ENCODE peak calls at places on chromosomes 2 and 18, in nine cellular contexts. R is H1, X is stomach, D is transverse colon, C is testis, S is DND-41, H is psoas muscle, P is neural progenitor cell, Z is IMR-90. E is an unnamed sample. For H3K4me1, the result is how much of the 10 kb centered on the place peaks cover.

GRCh38 chr18:22470141-22470510 is 52.4 kb upstream of the CTAGE1 start:
- DNase-seq in R (no peak), X (no peak), D (no peak), C (no peak), S (no peak), H (no peak), P (no peak), Z (peak), E (no peak)

GRCh38 chr18:8982416-8983183 is 119.9 kb upstream of the NDUFV2 start:
- DNase-seq in R (no peak), X (peak), D (peak), C (peak), S (peak), H (no peak), P (peak), Z (peak), E (no peak)

GRCh38 chr2:181431674-181432073 is 25.5 kb upstream of the ITGA4 start:
- DNase-seq in R (no peak), X (no peak), D (no peak), C (no peak), S (no peak), H (no peak), P (no peak), Z (no peak), E (no peak)

GRCh38 chr18:3885209-3885792 is 435.3 kb downstream of the TGIF1 start:
- DNase-seq in R (no peak), X (no peak), D (no peak), C (no peak), S (no peak), H (no peak), P (peak), Z (no peak), E (no peak)

GRCh38 chr2:55604027-55604565 is 13.3 kb downstream of the PPP4R3B start:
- DNase-seq in R (no peak), X (no peak), D (no peak), C (no peak), S (no peak), H (no peak), P (no peak), Z (peak), E (no peak)

GRCh38 chr2:204825054-204825453 is 279.8 kb downstream of the PARD3B start:
- DNase-seq in R (no peak), X (no peak), D (no peak), C (no peak), S (no peak), H (no peak), P (no peak), Z (peak), E (no peak)

GRCh38 chr2:21404827-21405625 is 281.3 kb downstream of the TDRD15 start:
- DNase-seq in R (no peak), X (no peak), D (no peak), C (no peak), S (no peak), H (no peak), P (no peak), Z (peak), E (no peak)

GRCh38 chr2:31231571-31232287 is 2.2 kb upstream of the EHD3 start:
- DNase-seq in R (no peak), X (no peak), D (no peak), C (no peak), S (no peak), H (no peak), P (no peak), Z (no peak), E (no peak)

GRCh38 chr2:4995466-4995865 is 696.7 kb upstream of the SOX11 start:
- DNase-seq in R (no peak), X (no peak), D (no peak), C (no peak), S (no peak), H (no peak), P (peak), Z (no peak), E (no peak)

GRCh38 chr2:181944914-181945291 is 40.8 kb upstream of the PPP1R1C start:
- DNase-seq in R (no peak), X (no peak), D (no peak), C (no peak), S (no peak), H (no peak), P (no peak), Z (no peak), E (no peak)

GRCh38 chr18:48896875-48897511 is 53.8 kb downstream of the SMAD7 start:
- DNase-seq in R (peak), X (peak), D (peak), C (peak), S (no peak), H (peak), P (peak), Z (peak), E (no peak)

GRCh38 chr2:179861777-179862117 is 335 bp upstream of the ZNF385B start:
- DNase-seq in R (no peak), X (no peak), D (no peak), C (no peak), S (no peak), H (peak), P (peak), Z (peak), E (no peak)

GRCh38 chr2:50726186-50726585 is 305.7 kb downstream of the NRXN1 start:
- DNase-seq in R (no peak), X (no peak), D (no peak), C (no peak), S (no peak), H (no peak), P (no peak), Z (no peak), E (no peak)

GRCh38 chr18:34726286-34727004 is 16.3 kb downstream of the DTNA start:
- DNase-seq in R (no peak), X (no peak), D (no peak), C (no peak), S (no peak), H (no peak), P (no peak), Z (no peak), E (no peak)

GRCh38 chr2:181770145-181770544 is 89.8 kb upstream of the NEUROD1 start:
- DNase-seq in R (no peak), X (no peak), D (no peak), C (no peak), S (no peak), H (no peak), P (no peak), Z (no peak), E (no peak)

GRCh38 chr18:49668583-49669290 is 106.9 kb downstream of the LIPG start:
- DNase-seq in R (no peak), X (no peak), D (peak), C (peak), S (no peak), H (no peak), P (peak), Z (no peak), E (no peak)

GRCh38 chr2:237614151-237614720 is 13.2 kb upstream of the LRRFIP1 start:
- DNase-seq in R (no peak), X (no peak), D (no peak), C (no peak), S (no peak), H (no peak), P (peak), Z (peak), E (no peak)

GRCh38 chr18:9436176-9436575 is 39.1 kb upstream of the RALBP1 start:
- DNase-seq in R (no peak), X (no peak), D (no peak), C (no peak), S (no peak), H (no peak), P (peak), Z (no peak), E (no peak)

GRCh38 chr2:219433666-219434467 is 776 bp upstream of the SPEG start:
- DNase-seq in R (peak), X (no peak), D (peak), C (no peak), S (peak), H (peak), P (peak), Z (peak), E (no peak)

DNA sequence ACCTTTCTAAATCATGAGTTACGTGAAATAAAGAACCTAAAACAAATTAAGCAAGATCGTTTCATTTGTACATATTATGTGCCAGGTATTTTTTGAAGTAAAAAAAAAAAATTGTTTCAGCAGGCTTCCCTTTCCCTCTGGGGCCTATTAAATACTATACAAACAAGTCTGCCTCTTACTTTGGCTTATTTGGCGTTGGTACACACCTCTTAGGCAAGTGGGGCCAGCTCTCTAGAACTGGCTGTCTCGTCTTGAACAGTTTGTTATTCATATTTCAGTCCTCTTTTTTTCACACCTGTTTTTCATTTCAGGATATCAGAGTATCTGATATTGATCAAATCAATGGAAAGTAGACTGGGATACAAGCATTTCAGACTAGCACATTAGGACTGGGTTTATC is 27.4 kb upstream of the PPP3R1 start:
- DNase-seq in R (no peak), X (no peak), D (no peak), C (no peak), S (no peak), H (no peak), P (no peak), Z (no peak), E (no peak)
- H3K4me1 ChIP-seq in R (under half), X (under half), D (under half), C (under half), S (under half), H (under half), P (under half), Z (under half), E (under half)

GRCh38 chr2:101982630-101983029 is 9.1 kb upstream of the IL1R2 start:
- DNase-seq in R (no peak), X (no peak), D (no peak), C (no peak), S (no peak), H (no peak), P (no peak), Z (no peak), E (no peak)
- H3K4me1 ChIP-seq in R (under half), X (under half), D (under half), C (under half), S (under half), H (under half), P (under half), Z (under half), E (under half)

DNA sequence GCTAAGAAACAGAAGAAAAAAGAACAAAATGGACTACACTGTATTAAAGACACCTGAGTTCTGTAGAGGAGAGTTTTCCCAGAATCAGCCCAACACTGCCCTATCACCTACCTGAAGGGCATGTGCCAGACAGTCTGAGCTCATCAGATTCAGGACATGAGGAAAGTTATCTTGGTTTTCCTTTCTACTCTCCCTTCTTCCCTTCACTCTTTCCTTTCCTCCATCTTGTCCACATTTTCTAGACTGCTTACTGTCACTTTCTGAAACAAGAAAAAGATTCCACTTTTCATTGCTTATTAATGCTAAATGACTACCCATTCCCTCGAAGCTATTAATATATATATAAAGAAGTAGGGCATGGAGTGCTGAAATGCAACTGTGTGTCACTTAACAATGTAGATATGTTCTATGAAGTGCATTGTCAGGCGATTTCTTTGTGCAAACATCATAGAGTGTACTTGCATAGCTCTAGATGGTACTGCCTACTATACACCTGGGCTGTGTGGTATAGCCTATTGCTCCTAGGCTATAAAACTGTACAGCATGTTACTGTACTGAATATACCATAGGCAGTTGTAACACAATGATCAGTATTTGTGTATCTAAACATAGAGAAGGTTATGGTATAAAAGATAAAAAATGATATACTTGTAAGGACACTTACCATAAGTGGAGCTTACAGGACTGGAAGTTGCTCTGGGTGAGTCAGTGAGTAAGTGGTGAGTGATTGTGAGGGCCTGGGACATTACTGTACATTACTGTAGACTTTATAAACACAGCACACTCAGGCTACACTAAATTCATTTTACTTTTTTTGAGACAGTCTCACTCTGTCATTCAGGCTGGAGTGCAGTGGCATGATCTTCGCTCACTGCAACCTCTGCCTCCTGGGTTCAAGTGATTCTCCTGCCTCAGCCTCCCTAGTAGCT is 145.5 kb upstream of the ITGA6 start:
- DNase-seq in R (no peak), X (no peak), D (no peak), C (no peak), S (no peak), H (no peak), P (no peak), Z (peak), E (no peak)
- H3K4me1 ChIP-seq in R (under half), X (under half), D (under half), C (under half), S (under half), H (under half), P (under half), Z (under half), E (under half)

DNA sequence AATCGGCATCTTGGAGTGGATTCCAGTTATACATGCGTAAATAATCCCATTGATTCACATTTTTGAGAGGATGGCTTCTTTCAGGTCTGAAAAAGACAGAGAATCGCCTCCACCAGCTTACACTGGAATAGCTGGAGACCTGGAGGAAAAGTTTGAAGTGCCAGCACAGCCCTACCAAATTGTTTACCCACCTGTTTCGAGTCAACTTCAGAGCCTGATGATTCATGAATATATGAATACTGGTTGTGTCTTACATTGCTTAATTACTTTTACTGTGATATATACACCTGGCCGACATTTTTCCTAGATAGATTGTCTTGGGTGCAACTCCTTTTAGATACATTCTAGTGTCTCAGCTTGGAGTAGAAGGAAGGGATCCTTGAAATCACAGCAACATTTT is 335 bp upstream of the NCKAP5 start:
- DNase-seq in R (no peak), X (no peak), D (no peak), C (no peak), S (no peak), H (no peak), P (no peak), Z (no peak), E (no peak)
- H3K4me1 ChIP-seq in R (under half), X (under half), D (under half), C (under half), S (under half), H (under half), P (under half), Z (under half), E (under half)

GRCh38 chr18:45749918-45750689 is 26.1 kb downstream of the SLC14A1 start:
- DNase-seq in R (no peak), X (no peak), D (no peak), C (no peak), S (no peak), H (no peak), P (no peak), Z (peak), E (no peak)
- H3K4me1 ChIP-seq in R (under half), X (under half), D (under half), C (under half), S (under half), H (under half), P (under half), Z (under half), E (under half)

GRCh38 chr2:127630409-127631183 is 15.4 kb upstream of the GPR17 start:
- DNase-seq in R (no peak), X (no peak), D (no peak), C (no peak), S (no peak), H (peak), P (no peak), Z (no peak), E (no peak)
- H3K4me1 ChIP-seq in R (under half), X (under half), D (under half), C (under half), S (half or more), H (under half), P (under half), Z (under half), E (under half)

DNA sequence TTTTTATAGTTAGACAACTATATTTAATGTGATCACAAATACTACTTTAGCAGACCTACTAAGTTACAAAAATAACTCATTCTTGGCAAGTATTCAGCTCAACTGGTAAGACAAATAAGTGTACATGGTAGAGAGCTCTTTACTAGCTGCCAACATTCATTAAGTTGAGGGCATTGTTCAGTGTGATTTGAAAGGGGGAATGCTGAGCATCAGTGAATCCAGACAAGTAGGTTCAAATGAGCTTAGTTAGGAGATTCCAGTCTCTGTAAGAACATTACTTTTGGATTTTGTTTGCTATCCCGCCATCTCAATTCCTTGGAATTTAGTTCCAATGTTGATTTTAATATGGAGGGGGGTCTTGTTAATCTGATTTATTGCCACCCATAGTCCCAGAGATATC is 187.3 kb upstream of the LYPD1 start:
- DNase-seq in R (no peak), X (no peak), D (no peak), C (no peak), S (no peak), H (no peak), P (peak), Z (no peak), E (no peak)
- H3K4me1 ChIP-seq in R (under half), X (under half), D (under half), C (under half), S (under half), H (under half), P (under half), Z (under half), E (under half)

DNA sequence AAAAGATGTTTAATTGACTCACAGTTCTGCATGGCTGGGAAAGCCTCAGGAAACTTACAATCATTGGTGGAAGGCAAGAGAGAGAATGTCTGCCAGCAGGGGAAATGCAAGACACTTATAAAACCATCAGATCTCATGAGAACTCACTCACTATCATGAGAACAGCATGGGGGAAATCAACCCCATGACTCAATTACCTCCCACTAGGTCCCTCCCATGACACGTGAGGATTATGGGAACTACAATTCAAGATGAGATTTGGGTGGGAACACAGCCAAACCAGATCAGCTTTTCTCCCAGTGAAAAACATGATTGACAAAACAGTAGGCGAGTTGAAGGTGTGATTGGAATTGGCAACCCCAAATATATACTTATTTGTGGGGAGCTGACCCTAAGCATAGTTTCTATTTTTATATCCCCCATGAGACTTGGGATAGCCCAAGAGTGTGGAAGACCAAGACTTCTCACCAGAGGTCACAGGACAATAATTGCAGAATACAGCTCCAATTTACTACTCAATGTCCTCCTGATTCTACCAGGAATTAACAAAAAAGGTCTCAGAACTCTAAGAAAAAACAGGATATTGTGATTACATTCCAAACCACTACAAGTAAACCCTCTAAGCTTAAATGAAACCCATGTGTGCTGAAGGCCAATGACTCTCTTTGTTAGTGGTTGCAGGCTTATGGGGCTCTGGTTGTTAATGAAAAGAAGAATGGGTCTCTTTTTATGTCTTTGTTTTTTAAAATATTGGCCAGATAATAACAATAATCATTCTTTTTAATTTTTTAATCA is 96.1 kb upstream of the PIK3C3 start:
- DNase-seq in R (no peak), X (no peak), D (no peak), C (no peak), S (no peak), H (no peak), P (no peak), Z (no peak), E (no peak)
- H3K4me1 ChIP-seq in R (under half), X (under half), D (under half), C (under half), S (under half), H (under half), P (under half), Z (under half), E (under half)

E was measured in CD8-positive, alpha-beta T cell.